ENCODE peak calls at places on chromosomes 1 and 21, in seven cellular contexts. M, V, S, Y, O, G and L are unnamed samples.

GRCh38 chr1:85437139-85437538 is 27.8 kb downstream of the DDAH1 start:
- DNase-seq in M (no peak), V (no peak), S (no peak), Y (no peak), O (no peak), G (no peak), L (no peak)

GRCh38 chr1:205430631-205431305 is 8.9 kb upstream of the LEMD1 start:
- DNase-seq in M (no peak), V (no peak), S (peak), Y (no peak), O (peak), G (peak), L (peak)

GRCh38 chr1:31413405-31414005 is 492 bp downstream of the SERINC2 start:
- DNase-seq in M (peak), V (no peak), S (no peak), Y (no peak), O (no peak), G (no peak), L (peak)

GRCh38 chr1:15125101-15125745 is 28.3 kb upstream of the TMEM51 start:
- DNase-seq in M (no peak), V (no peak), S (no peak), Y (no peak), O (no peak), G (no peak), L (no peak)

GRCh38 chr1:203278087-203278884 is 27.0 kb upstream of the BTG2 start:
- DNase-seq in M (peak), V (no peak), S (peak), Y (no peak), O (no peak), G (no peak), L (peak)

GRCh38 chr1:151985270-151985669 is 8.4 kb downstream of the S100A10 start:
- DNase-seq in M (no peak), V (no peak), S (no peak), Y (no peak), O (no peak), G (no peak), L (no peak)

GRCh38 chr1:201268604-201269151 is 14.6 kb upstream of the PKP1 start:
- DNase-seq in M (no peak), V (peak), S (no peak), Y (no peak), O (no peak), G (no peak), L (no peak)

GRCh38 chr1:160768295-160768657 is 27.7 kb upstream of the LY9 start:
- DNase-seq in M (peak), V (no peak), S (no peak), Y (no peak), O (peak), G (peak), L (peak)

GRCh38 chr1:15081088-15081487 is 72.5 kb upstream of the TMEM51 start:
- DNase-seq in M (no peak), V (no peak), S (no peak), Y (no peak), O (no peak), G (no peak), L (no peak)

GRCh38 chr1:183180634-183181056 is 5.4 kb upstream of the LAMC2 start:
- DNase-seq in M (no peak), V (peak), S (no peak), Y (no peak), O (peak), G (no peak), L (no peak)

GRCh38 chr1:25068829-25069228 is 138.8 kb upstream of the RUNX3 start:
- DNase-seq in M (peak), V (no peak), S (no peak), Y (no peak), O (peak), G (peak), L (no peak)

GRCh38 chr21:36704958-36705678 is 6.2 kb downstream of the SIM2 start:
- DNase-seq in M (no peak), V (no peak), S (no peak), Y (no peak), O (no peak), G (no peak), L (peak)

GRCh38 chr1:69567847-69568434 is at the start of gene LRRC7:
- DNase-seq in M (peak), V (no peak), S (peak), Y (no peak), O (no peak), G (no peak), L (peak)

GRCh38 chr1:31299365-31299764 is 2.5 kb downstream of the ZCCHC17 start:
- DNase-seq in M (no peak), V (peak), S (no peak), Y (no peak), O (no peak), G (no peak), L (no peak)

GRCh38 chr1:164659621-164660414 is 100.8 kb downstream of the PBX1 start:
- DNase-seq in M (no peak), V (no peak), S (no peak), Y (peak), O (no peak), G (no peak), L (no peak)

GRCh38 chr1:103953386-103953785 is 203.7 kb downstream of the AMY1C start:
- DNase-seq in M (no peak), V (no peak), S (no peak), Y (no peak), O (no peak), G (no peak), L (no peak)

GRCh38 chr1:87179851-87180519 is 148.7 kb upstream of the LMO4 start:
- DNase-seq in M (no peak), V (no peak), S (no peak), Y (no peak), O (no peak), G (no peak), L (no peak)

GRCh38 chr1:119674835-119675289 is 26.8 kb upstream of the ZNF697 start:
- DNase-seq in M (peak), V (peak), S (peak), Y (peak), O (no peak), G (no peak), L (peak)

GRCh38 chr1:233480198-233480597 is 133.7 kb upstream of the KCNK1 start:
- DNase-seq in M (no peak), V (no peak), S (no peak), Y (no peak), O (no peak), G (no peak), L (no peak)

GRCh38 chr1:30881266-30882181 is 27.0 kb downstream of the SDC3 start:
- DNase-seq in M (no peak), V (no peak), S (no peak), Y (no peak), O (no peak), G (no peak), L (no peak)

GRCh38 chr1:189149547-189150375 is 1327.9 kb downstream of the BRINP3 start:
- DNase-seq in M (no peak), V (peak), S (no peak), Y (no peak), O (no peak), G (no peak), L (peak)

GRCh38 chr1:99218999-99219398 is 45.3 kb upstream of the PLPPR4 start:
- DNase-seq in M (no peak), V (no peak), S (no peak), Y (no peak), O (no peak), G (no peak), L (no peak)

GRCh38 chr1:78651247-78651646 is 1.6 kb downstream of the IFI44 start:
- DNase-seq in M (no peak), V (no peak), S (no peak), Y (no peak), O (peak), G (peak), L (no peak)

GRCh38 chr1:245058436-245058835 is 96.3 kb upstream of the KIF26B start:
- DNase-seq in M (no peak), V (no peak), S (no peak), Y (no peak), O (no peak), G (no peak), L (no peak)

GRCh38 chr1:169604781-169605560 is 18.7 kb upstream of the F5 start:
- DNase-seq in M (no peak), V (no peak), S (no peak), Y (no peak), O (peak), G (peak), L (no peak)

GRCh38 chr1:59154406-59154805 is 142.5 kb upstream of the FGGY start:
- DNase-seq in M (no peak), V (no peak), S (no peak), Y (no peak), O (no peak), G (no peak), L (no peak)

GRCh38 chr21:34519013-34519412 is 7.0 kb upstream of the KCNE1 start:
- DNase-seq in M (peak), V (no peak), S (no peak), Y (no peak), O (no peak), G (no peak), L (no peak)

GRCh38 chr1:71273326-71273725 is 192.5 kb upstream of the ZRANB2 start:
- DNase-seq in M (no peak), V (no peak), S (no peak), Y (no peak), O (no peak), G (no peak), L (no peak)